ENCODE peak calls at places on chromosomes 7 and 10, in seven cellular contexts. I is activated naive CD8-positive, alpha-beta T cell treated with anti-CD3 and anti-CD28 coated beads for 36 hours; D is iPS-NIHi11; X is AG09319; B is A172; Q is neural crest cell; Y is activated gamma-delta T cell. C is an unnamed sample.

GRCh38 chr7:75905785-75906604 is 9.0 kb upstream of the POR start:
- DNase-seq in I (no peak), D (peak), X (peak), B (peak), Q (peak), Y (no peak), C (no peak)

GRCh38 chr7:26815452-26815851 is 48.9 kb downstream of the SKAP2 start:
- DNase-seq in I (no peak), D (no peak), X (no peak), B (no peak), Q (no peak), Y (no peak), C (no peak)

GRCh38 chr10:122019414-122019975 is 30.5 kb downstream of the TACC2 start:
- DNase-seq in I (no peak), D (peak), X (no peak), B (no peak), Q (no peak), Y (no peak), C (no peak)

GRCh38 chr10:69728335-69728861 is 73.3 kb upstream of the COL13A1 start:
- DNase-seq in I (no peak), D (peak), X (no peak), B (peak), Q (no peak), Y (no peak), C (no peak)

GRCh38 chr7:78690174-78690573 is 763.3 kb downstream of the MAGI2 start:
- DNase-seq in I (no peak), D (no peak), X (no peak), B (no peak), Q (no peak), Y (no peak), C (no peak)

GRCh38 chr10:130761896-130762295 is 549.6 kb downstream of the TCERG1L start:
- DNase-seq in I (no peak), D (no peak), X (no peak), B (no peak), Q (no peak), Y (no peak), C (no peak)

GRCh38 chr7:55493416-55493815 is 78.9 kb downstream of the VOPP1 start:
- DNase-seq in I (no peak), D (no peak), X (no peak), B (peak), Q (no peak), Y (no peak), C (no peak)

GRCh38 chr10:27746364-27747095 is 911 bp upstream of the MKX start:
- DNase-seq in I (peak), D (no peak), X (no peak), B (peak), Q (no peak), Y (no peak), C (peak)

GRCh38 chr10:131617113-131617877 is 283.5 kb upstream of the PPP2R2D start:
- DNase-seq in I (no peak), D (peak), X (no peak), B (no peak), Q (peak), Y (no peak), C (no peak)

GRCh38 chr10:111107023-111107422 is 30.2 kb downstream of the ADRA2A start:
- DNase-seq in I (no peak), D (peak), X (no peak), B (no peak), Q (no peak), Y (no peak), C (no peak)

GRCh38 chr10:73910764-73911552 is at the start of gene PLAU:
- DNase-seq in I (peak), D (peak), X (no peak), B (no peak), Q (peak), Y (peak), C (peak)

GRCh38 chr7:2709553-2710165 is 21.7 kb downstream of the AMZ1 start:
- DNase-seq in I (peak), D (peak), X (no peak), B (no peak), Q (peak), Y (peak), C (peak)

GRCh38 chr7:19619122-19619521 is 89.7 kb downstream of the POLR1F start:
- DNase-seq in I (no peak), D (no peak), X (no peak), B (peak), Q (no peak), Y (no peak), C (no peak)

GRCh38 chr7:136086712-136087111 is 109.6 kb upstream of the MTPN start:
- DNase-seq in I (no peak), D (peak), X (peak), B (peak), Q (no peak), Y (no peak), C (no peak)

GRCh38 chr10:101299211-101299610 is 54.8 kb upstream of the BTRC start:
- DNase-seq in I (no peak), D (no peak), X (no peak), B (no peak), Q (no peak), Y (no peak), C (no peak)

GRCh38 chr7:29500719-29501118 is 62.9 kb upstream of the PRR15 start:
- DNase-seq in I (no peak), D (no peak), X (no peak), B (no peak), Q (no peak), Y (no peak), C (no peak)

GRCh38 chr7:36390199-36391090 is 783 bp downstream of the ANLN start:
- DNase-seq in I (peak), D (peak), X (peak), B (peak), Q (peak), Y (peak), C (peak)

GRCh38 chr7:148699024-148699771 is 495 bp downstream of the CUL1 start:
- DNase-seq in I (peak), D (peak), X (no peak), B (peak), Q (peak), Y (peak), C (peak)

C was measured in stimulated activated naive CD8-positive, alpha-beta T cell treated with anti-CD3 and anti-CD28 coated beads, Interleukin-15, amount 100 ng/mL, for 72 hours.